ENCODE peak calls at places on chromosomes 16 and 17, in seven cellular contexts. A is MV-4-11; B is H4; O is T1000; I is psoas muscle; S is AG10803; V is effector memory CD4-positive, alpha-beta T cell. K is an unnamed sample.

GRCh38 chr17:73769480-73769879 is 125.2 kb upstream of the SDK2 start:
- DNase-seq in B (no peak), A (no peak), I (no peak), V (no peak), S (peak), O (no peak), K (no peak)

GRCh38 chr17:38660097-38661026 is 14.4 kb downstream of the EPOP start:
- DNase-seq in S (peak), V (no peak), B (peak), I (no peak), O (no peak), A (peak), K (no peak)

GRCh38 chr16:11325404-11326083 is 19.7 kb upstream of the RMI2 start:
- DNase-seq in B (no peak), O (no peak), A (peak), I (no peak), V (no peak), S (no peak), K (no peak)

GRCh38 chr17:58329808-58330543 is 1.4 kb upstream of the TSPOAP1 start:
- DNase-seq in A (no peak), I (no peak), V (peak), B (no peak), S (no peak), O (no peak), K (no peak)

GRCh38 chr17:49210158-49211029 is at the start of the genes ABI3 and GNGT2:
- DNase-seq in B (no peak), V (no peak), A (peak), O (no peak), S (no peak), I (peak), K (peak)

GRCh38 chr17:33927732-33928133 is 327.4 kb upstream of the CCL2 start:
- DNase-seq in I (no peak), B (peak), S (no peak), V (no peak), A (no peak), O (no peak), K (peak)

GRCh38 chr17:62627219-62627903 is at the start of gene MRC2:
- DNase-seq in V (no peak), O (peak), I (peak), B (peak), S (peak), A (peak), K (peak)

GRCh38 chr17:34579017-34579946 is at the start of gene TMEM132E:
- DNase-seq in S (peak), O (no peak), B (no peak), V (no peak), I (no peak), A (no peak), K (peak)

GRCh38 chr16:2586241-2586640 is 48.4 kb downstream of the PDPK1 start:
- DNase-seq in B (no peak), A (no peak), V (no peak), S (no peak), I (peak), O (no peak), K (no peak)

GRCh38 chr17:21146362-21147021 is 19.7 kb downstream of the DHRS7B start:
- DNase-seq in V (no peak), A (peak), B (no peak), S (peak), O (no peak), I (no peak), K (no peak)

GRCh38 chr16:85075236-85075924 is 36.9 kb downstream of the CIBAR2 start:
- DNase-seq in I (no peak), O (no peak), A (no peak), V (no peak), S (no peak), B (no peak), K (no peak)

GRCh38 chr17:18259621-18260331 is 686 bp upstream of the MIEF2 start:
- DNase-seq in S (peak), B (no peak), I (no peak), A (peak), V (no peak), O (no peak), K (no peak)

GRCh38 chr17:9166678-9167077 is 145.4 kb downstream of the NTN1 start:
- DNase-seq in A (no peak), V (no peak), B (no peak), I (no peak), S (no peak), O (no peak), K (no peak)

GRCh38 chr17:29789186-29790170 is 140.6 kb downstream of the SSH2 start:
- DNase-seq in O (no peak), S (peak), V (no peak), A (peak), I (no peak), B (no peak), K (peak)

GRCh38 chr16:53770641-53771040 is 66.7 kb downstream of the FTO start:
- DNase-seq in S (peak), B (no peak), A (no peak), O (no peak), V (no peak), I (no peak), K (no peak)

GRCh38 chr16:80852261-80852872 is 48.0 kb upstream of the CDYL2 start:
- DNase-seq in B (peak), I (no peak), V (no peak), S (peak), A (peak), O (no peak), K (no peak)

GRCh38 chr17:17439971-17440843 is 36.6 kb upstream of the MED9 start:
- DNase-seq in A (peak), O (peak), I (no peak), S (no peak), B (peak), V (peak), K (peak)

GRCh38 chr17:57849163-57849873 is 526 bp downstream of the MRPS23 start:
- DNase-seq in B (no peak), A (peak), S (no peak), O (no peak), V (no peak), I (no peak), K (no peak)

GRCh38 chr17:48612456-48612853 is 1.6 kb upstream of the HOXB7 start:
- DNase-seq in O (no peak), V (no peak), B (peak), I (no peak), A (no peak), S (no peak), K (no peak)

GRCh38 chr17:73064084-73064938 is 28.2 kb downstream of the SLC39A11 start:
- DNase-seq in A (peak), B (peak), I (no peak), O (no peak), V (no peak), S (no peak), K (peak)

GRCh38 chr17:65154770-65155589 is 17.8 kb downstream of the RGS9 start:
- DNase-seq in B (no peak), V (no peak), A (peak), I (no peak), S (peak), O (no peak), K (no peak)

GRCh38 chr17:59423137-59423703 is 91.8 kb downstream of the YPEL2 start:
- DNase-seq in S (peak), I (peak), V (no peak), A (no peak), B (peak), O (peak), K (no peak)

GRCh38 chr17:47804461-47804860 is 17.1 kb downstream of the OSBPL7 start:
- DNase-seq in O (no peak), I (no peak), V (no peak), B (no peak), S (no peak), A (no peak), K (no peak)